ENCODE peak calls at places on chromosome X, in seven cellular contexts. I is GM13976, B is NB4, S is cardiac muscle cell, A is activated gamma-delta T cell treated with Interleukin-2 at 50 U/mL for 16 hours, M is NCI-H1105, Q is C1 segment of cervical spinal cord. J is an unnamed sample.

GRCh38 chrX:49840679-49841078 is 11.6 kb downstream of the PAGE4 start:
- DNase-seq in I (peak), M (peak), B (peak), A (no peak), Q (no peak), S (peak), J (peak)

GRCh38 chrX:150508461-150509367 is 59.7 kb upstream of the MTM1 start:
- DNase-seq in I (no peak), A (no peak), S (no peak), M (peak), B (no peak), Q (peak), J (no peak)

GRCh38 chrX:86171366-86171765 is 23.1 kb downstream of the DACH2 start:
- DNase-seq in I (no peak), S (peak), A (no peak), M (no peak), Q (no peak), B (peak), J (no peak)

GRCh38 chrX:15416133-15416993 is 32.1 kb upstream of the VEGFD start:
- DNase-seq in M (no peak), S (no peak), Q (no peak), I (no peak), B (no peak), A (no peak), J (no peak)

GRCh38 chrX:103913356-103914020 is 48.9 kb upstream of the TMSB15B start:
- DNase-seq in S (peak), I (no peak), M (no peak), B (no peak), Q (no peak), A (no peak), J (peak)

GRCh38 chrX:12984629-12985303 is 9.9 kb downstream of the TMSB4X start:
- DNase-seq in B (peak), A (no peak), Q (no peak), M (peak), S (no peak), I (no peak), J (peak)

GRCh38 chrX:33149085-33149484 is 62.3 kb downstream of the DMD start:
- DNase-seq in S (no peak), Q (no peak), I (no peak), A (no peak), B (no peak), M (no peak), J (no peak)

GRCh38 chrX:45755719-45756118 is 555.0 kb upstream of the DIPK2B start:
- DNase-seq in S (no peak), I (no peak), B (peak), Q (no peak), A (no peak), M (no peak), J (no peak)

GRCh38 chrX:94252204-94252603 is 578.2 kb downstream of the FAM133A start:
- DNase-seq in Q (no peak), S (no peak), A (no peak), B (no peak), M (no peak), I (no peak), J (no peak)

GRCh38 chrX:97984641-97985040 is 1100.9 kb downstream of the RPA4 start:
- DNase-seq in B (no peak), M (no peak), I (no peak), S (no peak), Q (no peak), A (no peak), J (peak)

J was measured in foreskin keratinocyte.